ENCODE peak calls at places on chromosomes 16 and 17, in seven cellular contexts. One of them, this sample, is unnamed.

GRCh38 chr17:73510981-73511442 is 133.2 kb downstream of the SDK2 start:
- DNase-seq in lung: no peak
- DNase-seq in Panc1: no peak
- DNase-seq in A549: no peak
- DNase-seq in cardiac muscle cell: no peak
- DNase-seq in Caco-2: no peak
- DNase-seq in prostate gland: no peak
- DNase-seq in this sample: no peak

GRCh38 chr17:8466466-8466865 is 30.8 kb downstream of the NDEL1 start:
- DNase-seq in prostate gland: no peak
- DNase-seq in Panc1: no peak
- DNase-seq in lung: no peak
- DNase-seq in A549: no peak
- DNase-seq in Caco-2: no peak
- DNase-seq in cardiac muscle cell: no peak
- DNase-seq in this sample: no peak

GRCh38 chr16:81831722-81832126 is 52.6 kb downstream of the PLCG2 start:
- DNase-seq in cardiac muscle cell: no peak
- DNase-seq in A549: no peak
- DNase-seq in Panc1: no peak
- DNase-seq in Caco-2: no peak
- DNase-seq in prostate gland: peak; percentile 7
- DNase-seq in lung: peak; percentile 71
- DNase-seq in this sample: peak; percentile 95

GRCh38 chr17:4492762-4493561 is 5.7 kb upstream of the SPNS2 start:
- DNase-seq in lung: no peak
- DNase-seq in cardiac muscle cell: peak; percentile 86
- DNase-seq in prostate gland: no peak
- DNase-seq in Panc1: peak; percentile 73
- DNase-seq in Caco-2: peak; percentile 78
- DNase-seq in A549: peak; percentile 64
- DNase-seq in this sample: no peak

GRCh38 chr17:38711792-38712571 is 6.9 kb downstream of the MLLT6 start:
- DNase-seq in A549: no peak
- DNase-seq in prostate gland: no peak
- DNase-seq in lung: no peak
- DNase-seq in Caco-2: no peak
- DNase-seq in cardiac muscle cell: peak; percentile 58
- DNase-seq in Panc1: no peak
- DNase-seq in this sample: no peak

GRCh38 chr17:14818469-14818868 is 446.7 kb downstream of the PMP22 start:
- DNase-seq in lung: no peak
- DNase-seq in prostate gland: no peak
- DNase-seq in A549: no peak
- DNase-seq in cardiac muscle cell: no peak
- DNase-seq in Panc1: no peak
- DNase-seq in Caco-2: no peak
- DNase-seq in this sample: no peak

GRCh38 chr16:15639061-15639568 is 3.8 kb downstream of the MARF1 start:
- DNase-seq in A549: no peak
- DNase-seq in Caco-2: no peak
- DNase-seq in cardiac muscle cell: no peak
- DNase-seq in Panc1: no peak
- DNase-seq in lung: no peak
- DNase-seq in prostate gland: no peak
- DNase-seq in this sample: no peak

GRCh38 chr17:58577696-58578095 is 63.3 kb upstream of the MTMR4 start:
- DNase-seq in lung: peak; percentile 30
- DNase-seq in cardiac muscle cell: peak; percentile 71
- DNase-seq in Panc1: peak; percentile 10
- DNase-seq in Caco-2: peak; percentile 42
- DNase-seq in A549: peak; percentile 53
- DNase-seq in prostate gland: peak; percentile 7
- DNase-seq in this sample: peak; percentile 49

GRCh38 chr17:41446806-41447205 is 6.0 kb upstream of the KRT38 start:
- DNase-seq in A549: no peak
- DNase-seq in cardiac muscle cell: no peak
- DNase-seq in prostate gland: no peak
- DNase-seq in Panc1: no peak
- DNase-seq in lung: no peak
- DNase-seq in Caco-2: no peak
- DNase-seq in this sample: no peak

GRCh38 chr16:15575293-15576049 is 67.5 kb downstream of the MARF1 start:
- DNase-seq in prostate gland: no peak
- DNase-seq in A549: no peak
- DNase-seq in Caco-2: no peak
- DNase-seq in cardiac muscle cell: no peak
- DNase-seq in lung: no peak
- DNase-seq in Panc1: no peak
- DNase-seq in this sample: no peak

GRCh38 chr16:35711435-35711834 is 2252.0 kb downstream of the TP53TG3F start:
- DNase-seq in A549: no peak
- DNase-seq in Caco-2: no peak
- DNase-seq in lung: peak; percentile 17
- DNase-seq in prostate gland: no peak
- DNase-seq in Panc1: no peak
- DNase-seq in cardiac muscle cell: no peak
- DNase-seq in this sample: no peak

GRCh38 chr16:35711958-35712357 is 2252.5 kb downstream of the TP53TG3F start:
- DNase-seq in A549: no peak
- DNase-seq in Caco-2: no peak
- DNase-seq in Panc1: no peak
- DNase-seq in lung: peak; percentile 21
- DNase-seq in cardiac muscle cell: no peak
- DNase-seq in prostate gland: no peak
- DNase-seq in this sample: no peak

GRCh38 chr16:35713762-35714650 is 2254.6 kb downstream of the TP53TG3F start:
- DNase-seq in cardiac muscle cell: no peak
- DNase-seq in Caco-2: no peak
- DNase-seq in Panc1: no peak
- DNase-seq in A549: no peak
- DNase-seq in prostate gland: no peak
- DNase-seq in lung: peak; percentile 13
- DNase-seq in this sample: no peak

GRCh38 chr16:35714665-35715064 is 2255.3 kb downstream of the TP53TG3F start:
- DNase-seq in prostate gland: no peak
- DNase-seq in cardiac muscle cell: no peak
- DNase-seq in Caco-2: no peak
- DNase-seq in Panc1: no peak
- DNase-seq in lung: peak; percentile 15
- DNase-seq in A549: no peak
- DNase-seq in this sample: no peak
- TF ChIP-seq CTCF in prostate gland: no peak
- TF ChIP-seq CTCF in cardiac muscle cell: no peak
- TF ChIP-seq CTCF in Caco-2: no peak
- TF ChIP-seq CTCF in Panc1: no peak
- TF ChIP-seq CTCF in lung: no peak
- TF ChIP-seq CTCF in A549: no peak
- TF ChIP-seq CTCF in this sample: no peak

GRCh38 chr17:7019406-7019805 is 3.4 kb upstream of the BCL6B start:
- DNase-seq in cardiac muscle cell: no peak
- DNase-seq in Caco-2: no peak
- DNase-seq in A549: no peak
- DNase-seq in prostate gland: no peak
- DNase-seq in Panc1: no peak
- DNase-seq in lung: no peak
- DNase-seq in this sample: no peak

GRCh38 chr17:7017827-7018200 is 5.0 kb upstream of the BCL6B start:
- DNase-seq in Caco-2: no peak
- DNase-seq in lung: no peak
- DNase-seq in A549: no peak
- DNase-seq in Panc1: no peak
- DNase-seq in prostate gland: no peak
- DNase-seq in cardiac muscle cell: no peak
- DNase-seq in this sample: no peak

GRCh38 chr17:7020894-7021664 is 1.8 kb upstream of the BCL6B start:
- DNase-seq in A549: no peak
- DNase-seq in Panc1: no peak
- DNase-seq in cardiac muscle cell: no peak
- DNase-seq in Caco-2: no peak
- DNase-seq in lung: no peak
- DNase-seq in prostate gland: no peak
- DNase-seq in this sample: no peak

GRCh38 chr17:7018331-7018964 is 4.4 kb upstream of the BCL6B start:
- DNase-seq in Panc1: no peak
- DNase-seq in prostate gland: no peak
- DNase-seq in lung: no peak
- DNase-seq in cardiac muscle cell: no peak
- DNase-seq in A549: no peak
- DNase-seq in Caco-2: no peak
- DNase-seq in this sample: no peak

DNA sequence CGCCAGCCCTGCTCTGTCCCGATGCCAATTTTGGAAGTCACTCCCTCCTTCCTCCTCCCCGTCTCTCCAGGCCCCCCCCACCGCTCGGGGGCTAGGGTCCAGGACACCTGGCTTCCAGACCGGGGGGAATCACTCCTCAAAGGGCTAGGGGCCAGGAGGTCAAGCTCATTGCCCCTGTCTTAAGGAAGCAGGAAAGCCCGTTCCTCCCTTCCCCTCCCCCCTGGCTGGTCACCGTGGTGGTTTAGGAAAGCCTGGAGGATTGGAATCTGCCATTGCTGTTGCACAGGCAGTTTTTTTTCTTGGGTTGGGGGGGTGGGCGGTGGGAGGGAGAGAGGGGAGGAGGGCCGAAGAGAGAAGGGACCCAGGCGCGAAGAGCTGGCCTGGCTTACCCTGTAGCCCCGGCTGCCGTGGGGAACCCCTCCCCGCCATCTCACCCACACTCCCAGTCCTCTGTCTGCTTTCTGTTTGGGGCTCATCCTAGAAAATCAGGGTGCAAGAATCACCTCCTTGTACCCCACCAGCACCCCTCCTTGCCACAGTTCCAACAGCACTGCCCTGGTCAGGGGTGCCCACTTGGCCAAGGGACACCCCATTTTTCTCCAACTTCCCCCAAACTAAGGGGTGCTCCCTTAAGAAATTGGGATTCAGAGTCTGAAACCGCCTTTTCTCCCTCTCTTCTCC is 2.9 kb upstream of the BCL6B start:
- DNase-seq in prostate gland: no peak
- DNase-seq in Panc1: no peak
- DNase-seq in cardiac muscle cell: peak; percentile 76
- DNase-seq in A549: peak; percentile 94
- DNase-seq in Caco-2: no peak
- DNase-seq in lung: no peak
- DNase-seq in this sample: no peak
- H3K4me3 ChIP-seq in prostate gland: peak overlapping the region; percentile 46
- H3K4me3 ChIP-seq in Panc1: peak overlapping the region; percentile 37
- H3K4me3 ChIP-seq in cardiac muscle cell: no peak overlapping the region
- H3K4me3 ChIP-seq in A549: peak overlapping the region; percentile 43
- H3K4me3 ChIP-seq in Caco-2: no peak overlapping the region
- H3K4me3 ChIP-seq in lung: peak overlapping the region; percentile 45
- H3K4me3 ChIP-seq in this sample: no peak overlapping the region

GRCh38 chr16:64380751-64381150 is 741.1 kb downstream of the CDH11 start:
- DNase-seq in Panc1: no peak
- DNase-seq in Caco-2: no peak
- DNase-seq in A549: no peak
- DNase-seq in cardiac muscle cell: no peak
- DNase-seq in lung: no peak
- DNase-seq in prostate gland: no peak
- DNase-seq in this sample: no peak
- TF ChIP-seq CTCF in Panc1: no peak
- TF ChIP-seq CTCF in Caco-2: no peak
- TF ChIP-seq CTCF in A549: no peak
- TF ChIP-seq CTCF in cardiac muscle cell: no peak
- TF ChIP-seq CTCF in lung: no peak
- TF ChIP-seq CTCF in prostate gland: no peak
- TF ChIP-seq CTCF in this sample: no peak

GRCh38 chr17:45129426-45129939 is 2.8 kb downstream of the PLCD3 start:
- DNase-seq in prostate gland: no peak
- DNase-seq in Panc1: no peak
- DNase-seq in cardiac muscle cell: peak; percentile 36
- DNase-seq in Caco-2: peak; percentile 86
- DNase-seq in A549: no peak
- DNase-seq in lung: no peak
- DNase-seq in this sample: no peak

GRCh38 chr17:45128989-45129388 is 3.3 kb downstream of the PLCD3 start:
- DNase-seq in prostate gland: no peak
- DNase-seq in A549: no peak
- DNase-seq in Caco-2: no peak
- DNase-seq in lung: no peak
- DNase-seq in Panc1: no peak
- DNase-seq in cardiac muscle cell: no peak
- DNase-seq in this sample: no peak

GRCh38 chr17:45127583-45128300 is 4.6 kb downstream of the PLCD3 start:
- DNase-seq in Panc1: no peak
- DNase-seq in lung: peak; percentile 51
- DNase-seq in Caco-2: peak; percentile 74
- DNase-seq in A549: no peak
- DNase-seq in cardiac muscle cell: peak; percentile 70
- DNase-seq in prostate gland: peak; percentile 60
- DNase-seq in this sample: no peak

GRCh38 chr17:45127209-45127582 is 5.1 kb downstream of the PLCD3 start:
- DNase-seq in A549: no peak
- DNase-seq in lung: no peak
- DNase-seq in Caco-2: no peak
- DNase-seq in cardiac muscle cell: peak; percentile 43
- DNase-seq in Panc1: no peak
- DNase-seq in prostate gland: no peak
- DNase-seq in this sample: no peak

DNA sequence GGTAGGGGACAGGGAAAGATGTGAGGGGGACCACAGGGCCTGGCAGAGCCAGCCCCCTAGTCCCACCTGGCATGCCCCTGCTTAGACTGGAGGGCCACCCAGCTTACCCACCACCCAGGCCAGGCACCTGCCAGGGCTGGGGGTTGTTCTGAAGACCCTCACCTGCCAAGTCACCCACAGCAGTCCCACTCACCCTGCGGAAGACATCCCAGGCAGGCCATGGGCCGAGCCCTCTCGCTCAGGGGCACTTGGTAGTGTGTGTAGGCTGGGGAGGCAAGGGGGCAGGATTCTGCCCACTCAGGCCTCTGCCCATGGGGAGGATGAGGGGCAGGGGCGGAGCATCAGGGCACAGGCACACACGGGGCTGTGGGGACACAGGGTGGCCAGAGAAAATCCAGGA is 4.0 kb downstream of the PLCD3 start:
- DNase-seq in A549: no peak
- DNase-seq in Panc1: no peak
- DNase-seq in cardiac muscle cell: no peak
- DNase-seq in prostate gland: no peak
- DNase-seq in Caco-2: no peak
- DNase-seq in lung: no peak
- DNase-seq in this sample: no peak
- H3K4me3 ChIP-seq in A549: peak overlapping the region; percentile 98
- H3K4me3 ChIP-seq in Panc1: no peak overlapping the region
- H3K4me3 ChIP-seq in cardiac muscle cell: no peak overlapping the region
- H3K4me3 ChIP-seq in prostate gland: no peak overlapping the region
- H3K4me3 ChIP-seq in Caco-2: no peak overlapping the region
- H3K4me3 ChIP-seq in lung: no peak overlapping the region
- H3K4me3 ChIP-seq in this sample: no peak overlapping the region

This sample was measured in GM12864.